ENCODE peak calls at places on chromosomes 13 and 19, in four cellular contexts. O is left lung, R is astrocyte, W is neural crest cell. C is an unnamed sample.
A peak's percentile ranks its signal among the peaks of the same experiment; 100 is the strongest.

GRCh38 chr13:95100525-95101121 is 200.6 kb downstream of the ABCC4 start:
- DNase-seq in O (no peak), R (peak; percentile 73), W (peak; percentile 5), C (no peak)

GRCh38 chr19:15897738-15898276 is at the start of gene CYP4F2:
- DNase-seq in O (no peak), R (no peak), W (no peak), C (no peak)

GRCh38 chr13:41148421-41149283 is 16.1 kb upstream of the KBTBD6 start:
- DNase-seq in O (no peak), R (no peak), W (no peak), C (no peak)

GRCh38 chr19:1274081-1274851 is 1.1 kb upstream of the FAM174C start:
- DNase-seq in O (no peak), R (no peak), W (no peak), C (no peak)

GRCh38 chr13:101149735-101150380 is 266.4 kb downstream of the NALCN start:
- DNase-seq in O (no peak), R (peak; percentile 10), W (no peak), C (no peak)

GRCh38 chr13:25943666-25944065 is 108.2 kb downstream of the SHISA2 start:
- DNase-seq in O (no peak), R (no peak), W (no peak), C (no peak)

GRCh38 chr19:33497151-33497777 is 24.3 kb downstream of the PEPD start:
- DNase-seq in O (peak; percentile 50), R (no peak), W (no peak), C (no peak)

GRCh38 chr13:93620366-93620765 is 393.8 kb downstream of the GPC6 start:
- DNase-seq in O (no peak), R (peak; percentile 37), W (no peak), C (no peak)

GRCh38 chr13:46288570-46289259 is 77.0 kb downstream of the LRRC63 start:
- DNase-seq in O (no peak), R (peak; percentile 16), W (no peak), C (no peak)

GRCh38 chr19:8145969-8146368 is 3.4 kb downstream of the FBN3 start:
- DNase-seq in O (peak; percentile 80), R (no peak), W (no peak), C (no peak)

GRCh38 chr13:45119469-45119989 is 781 bp upstream of the GTF2F2 start:
- DNase-seq in O (no peak), R (peak; percentile 80), W (no peak), C (no peak)

GRCh38 chr13:45121421-45121820 is 1.1 kb downstream of the GTF2F2 start:
- DNase-seq in O (no peak), R (no peak), W (no peak), C (no peak)

GRCh38 chr13:45122941-45123340 is 2.6 kb downstream of the GTF2F2 start:
- DNase-seq in O (no peak), R (no peak), W (no peak), C (no peak)

GRCh38 chr13:45120967-45121366 is 657 bp downstream of the GTF2F2 start:
- DNase-seq in O (no peak), R (no peak), W (no peak), C (no peak)

DNA sequence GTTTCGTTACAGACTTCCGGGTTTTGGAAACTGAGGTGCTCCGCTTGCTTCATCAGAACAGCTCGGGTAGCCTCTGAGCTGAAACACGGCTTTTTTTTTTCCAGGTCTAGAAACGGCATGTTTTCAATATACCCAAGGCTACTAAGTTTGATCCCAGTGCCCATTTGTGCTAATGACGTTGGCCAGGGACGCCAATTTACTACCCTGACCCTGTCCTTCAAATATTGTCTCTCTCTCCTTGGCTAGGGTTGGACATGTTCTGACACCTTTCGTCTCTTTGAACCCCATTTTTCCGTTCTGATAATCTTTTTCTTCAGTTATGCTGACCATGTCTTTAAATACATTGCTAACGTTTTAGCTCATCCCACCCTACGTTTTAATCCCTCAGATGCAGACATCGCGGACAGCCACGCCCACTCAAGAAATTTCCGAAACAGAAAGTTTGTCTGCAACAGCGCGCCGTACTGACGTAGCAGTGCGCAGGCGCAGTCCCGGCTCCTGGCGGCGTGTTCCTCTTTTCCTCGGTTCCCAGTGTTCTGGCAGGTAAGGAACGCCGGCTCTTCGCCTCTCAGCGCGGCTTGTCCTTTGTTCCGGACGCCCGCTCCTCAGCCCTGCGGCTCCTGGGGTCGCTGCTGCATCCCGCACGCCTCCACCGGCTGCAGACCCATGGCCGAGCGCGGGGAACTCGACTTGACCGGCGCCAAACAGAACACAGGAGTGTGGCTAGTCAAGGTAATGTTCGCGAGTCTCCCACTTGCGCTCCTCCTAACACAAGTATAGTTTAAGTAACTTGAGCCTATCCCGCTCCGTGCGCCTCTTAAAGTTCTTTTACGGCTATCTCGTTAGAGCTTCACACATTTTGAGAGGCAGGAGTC is at the start of gene GTF2F2:
- DNase-seq in O (peak; percentile 96), R (peak; percentile 84), W (peak; percentile 83), C (peak; percentile 98)
- TF ChIP-seq CTCF in O (no peak), R (no peak), W (no peak), C (no peak)

GRCh38 chr19:18254546-18255500 is 19.4 kb downstream of the IQCN start:
- DNase-seq in O (peak; percentile 79), R (no peak), W (no peak), C (no peak)
- TF ChIP-seq CTCF in O (no peak), R (no peak), W (no peak), C (no peak)

GRCh38 chr13:83340170-83340569 is 542.1 kb downstream of the SLITRK1 start:
- DNase-seq in O (no peak), R (no peak), W (no peak), C (no peak)
- TF ChIP-seq CTCF in O (no peak), R (no peak), W (no peak), C (no peak)

GRCh38 chr13:60627071-60627686 is 230.2 kb downstream of the TDRD3 start:
- DNase-seq in O (no peak), R (peak; percentile 13), W (peak; percentile 61), C (no peak)
- TF ChIP-seq CTCF in O (peak; percentile 57), R (peak; percentile 85), W (peak; percentile 84), C (no peak)

GRCh38 chr19:49889687-49890348 is 6.9 kb downstream of the IL4I1 start:
- DNase-seq in O (peak; percentile 95), R (peak; percentile 44), W (peak; percentile 61), C (peak; percentile 94)
- TF ChIP-seq CTCF in O (peak; percentile 75), R (peak; percentile 34), W (peak; percentile 70), C (no peak)

GRCh38 chr19:48308695-48309586 is 16.4 kb upstream of the EMP3 start:
- DNase-seq in O (no peak), R (no peak), W (no peak), C (no peak)
- TF ChIP-seq CTCF in O (no peak), R (no peak), W (peak; percentile 42), C (no peak)

C was measured in lower leg skin.